ENCODE peak calls at places on chromosome 17, in four cellular contexts. J is K562, Z is HepG2, O is GM12878. I is an unnamed sample.

GRCh38 chr17:75571197-75571884 is 16.3 kb upstream of the MYO15B start:
- DNase-seq in Z (no peak), O (peak; percentile 47), J (no peak), I (no peak)

GRCh38 chr17:81405382-81406005 is 10.2 kb downstream of the BAHCC1 start:
- DNase-seq in O (no peak), J (no peak), Z (no peak), I (no peak)

GRCh38 chr17:40122466-40122943 is 734 bp downstream of the MSL1 start:
- DNase-seq in Z (no peak), O (no peak), J (peak; percentile 77), I (no peak)

GRCh38 chr17:46033392-46033791 is 34.3 kb downstream of the STH start:
- DNase-seq in Z (no peak), J (no peak), O (no peak), I (no peak)

GRCh38 chr17:79464310-79465010 is 146.4 kb downstream of the RBFOX3 start:
- DNase-seq in O (no peak), Z (no peak), J (no peak), I (no peak)

GRCh38 chr17:33560165-33560564 is 267.1 kb upstream of the ASIC2 start:
- DNase-seq in O (no peak), Z (no peak), J (no peak), I (no peak)

GRCh38 chr17:29840884-29841283 is 89.1 kb downstream of the SSH2 start:
- DNase-seq in J (no peak), O (no peak), Z (no peak), I (no peak)

GRCh38 chr17:1058423-1059130 is 61.6 kb downstream of the TIMM22 start:
- DNase-seq in J (peak; percentile 71), O (no peak), Z (peak; percentile 41), I (peak; percentile 77)

GRCh38 chr17:233473-233941 is 52.1 kb upstream of the DOC2B start:
- DNase-seq in O (no peak), Z (peak; percentile 53), J (no peak), I (no peak)

GRCh38 chr17:77209330-77209748 is 68.6 kb downstream of the SEC14L1 start:
- DNase-seq in J (no peak), O (no peak), Z (peak; percentile 69), I (no peak)

GRCh38 chr17:13594762-13595697 is 6.7 kb downstream of the HS3ST3A1 start:
- DNase-seq in Z (peak; percentile 68), J (peak; percentile 63), O (peak; percentile 2), I (peak; percentile 52)

GRCh38 chr17:42459983-42460300 is 1.3 kb downstream of the ATP6V0A1 start:
- DNase-seq in O (no peak), J (no peak), Z (no peak), I (peak; percentile 17)

GRCh38 chr17:78528541-78528940 is 48.7 kb downstream of the DNAH17 start:
- DNase-seq in O (no peak), J (peak; percentile 64), Z (no peak), I (no peak)

GRCh38 chr17:48104440-48104839 is 3.1 kb upstream of the SNX11 start:
- DNase-seq in O (no peak), J (no peak), Z (no peak), I (no peak)

GRCh38 chr17:81251091-81251942 is 12.2 kb downstream of the NDUFAF8 start:
- DNase-seq in J (no peak), O (no peak), Z (no peak), I (no peak)

GRCh38 chr17:61285483-61286320 is 113.9 kb upstream of the TBX2 start:
- DNase-seq in O (no peak), J (no peak), Z (no peak), I (no peak)

GRCh38 chr17:72404872-72405271 is 284.1 kb downstream of the SOX9 start:
- DNase-seq in O (no peak), J (no peak), Z (no peak), I (no peak)

GRCh38 chr17:76599699-76600460 is 14.2 kb upstream of the ST6GALNAC2 start:
- DNase-seq in O (no peak), Z (no peak), J (no peak), I (no peak)

GRCh38 chr17:76107507-76107906 is 3.9 kb upstream of the EXOC7 start:
- DNase-seq in Z (peak; percentile 58), J (no peak), O (no peak), I (no peak)

GRCh38 chr17:66629762-66630161 is 205.2 kb upstream of the CACNG5 start:
- DNase-seq in J (no peak), Z (no peak), O (no peak), I (no peak)

GRCh38 chr17:14297161-14297851 is 3.6 kb upstream of the HS3ST3B1 start:
- DNase-seq in J (no peak), Z (peak; percentile 48), O (no peak), I (peak; percentile 56)

GRCh38 chr17:40092581-40092980 is 7.8 kb downstream of the NR1D1 start:
- DNase-seq in J (no peak), O (no peak), Z (no peak), I (no peak)

GRCh38 chr17:30375661-30376060 is 3.1 kb upstream of the CPD start:
- DNase-seq in Z (no peak), O (no peak), J (no peak), I (no peak)

GRCh38 chr17:51734462-51734861 is 424.1 kb downstream of the CA10 start:
- DNase-seq in Z (no peak), J (no peak), O (no peak), I (peak; percentile 27)

GRCh38 chr17:31216053-31216751 is 80.8 kb downstream of the OMG start:
- DNase-seq in Z (peak; percentile 12), O (peak; percentile 17), J (no peak), I (peak; percentile 3)

GRCh38 chr17:28612936-28613872 is 781 bp downstream of the RSKR start:
- DNase-seq in J (peak; percentile 58), Z (peak; percentile 52), O (no peak), I (peak; percentile 41)

GRCh38 chr17:39750131-39751015 is 12.6 kb downstream of the GRB7 start:
- DNase-seq in O (no peak), J (no peak), Z (peak; percentile 84), I (no peak)

GRCh38 chr17:83137523-83137922 is 58.1 kb downstream of the METRNL start:
- DNase-seq in O (no peak), J (no peak), Z (no peak), I (no peak)

GRCh38 chr17:5557485-5557884 is 26.8 kb downstream of the NLRP1 start:
- DNase-seq in Z (no peak), O (no peak), J (no peak), I (peak; percentile 2)

GRCh38 chr17:46977348-46977747 is 1.7 kb downstream of the RPRML start:
- DNase-seq in Z (peak; percentile 54), J (peak; percentile 37), O (no peak), I (peak; percentile 71)

GRCh38 chr17:45070809-45071208 is 9.7 kb downstream of the NMT1 start:
- DNase-seq in Z (no peak), J (no peak), O (no peak), I (no peak)

GRCh38 chr17:18042969-18043368 is 3.8 kb downstream of the GID4 start:
- DNase-seq in O (no peak), Z (no peak), J (no peak), I (no peak)

GRCh38 chr17:81277421-81277820 is 17.7 kb downstream of the SLC38A10 start:
- DNase-seq in O (no peak), J (no peak), Z (no peak), I (no peak)

GRCh38 chr17:56499799-56500388 is 93.6 kb upstream of the NOG start:
- DNase-seq in O (no peak), J (peak; percentile 21), Z (peak; percentile 24), I (peak; percentile 31)

GRCh38 chr17:33945641-33946546 is 309.2 kb upstream of the CCL2 start:
- DNase-seq in Z (no peak), J (peak; percentile 23), O (no peak), I (no peak)

GRCh38 chr17:44830359-44831269 is 527 bp upstream of the GJC1 start:
- DNase-seq in Z (no peak), O (no peak), J (no peak), I (peak; percentile 45)

GRCh38 chr17:58313815-58314705 is 14.5 kb downstream of the TSPOAP1 start:
- DNase-seq in O (no peak), Z (no peak), J (no peak), I (no peak)

DNA sequence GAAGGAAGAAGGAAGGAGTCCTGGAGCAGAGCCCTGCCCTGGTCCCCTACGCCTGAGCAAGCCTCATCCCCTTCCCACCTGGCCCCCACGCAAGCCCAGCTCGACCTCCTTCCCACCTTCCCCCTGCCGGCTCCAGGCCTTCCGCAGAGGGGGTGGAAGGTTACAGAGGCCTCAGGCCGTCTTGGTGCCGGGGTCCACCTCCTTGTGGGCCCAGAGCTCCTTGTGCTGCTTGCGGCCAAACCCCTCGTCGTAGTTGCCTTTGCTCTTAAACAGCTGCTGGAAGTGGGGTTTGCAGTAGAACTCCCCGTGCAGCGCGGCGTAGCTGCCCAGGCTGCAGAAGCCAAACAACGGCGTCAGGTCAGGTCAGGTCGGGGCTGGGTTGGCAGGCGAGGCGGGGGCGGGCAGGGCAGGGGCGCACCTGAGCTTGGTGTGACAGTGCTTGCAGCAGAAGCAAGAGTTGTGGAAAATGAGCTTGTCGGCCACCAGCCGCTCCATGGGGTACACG is 1.5 kb downstream of the LIMD2 start:
- DNase-seq in Z (no peak), J (no peak), O (no peak), I (no peak)
- TF ChIP-seq BHLHE40 in Z (no peak), J (no peak), O (no peak), I (no peak)

GRCh38 chr17:7218774-7219173 is 862 bp downstream of the DLG4 start:
- DNase-seq in Z (no peak), J (no peak), O (no peak), I (no peak)

GRCh38 chr17:7219434-7219811 is 213 bp downstream of the DLG4 start:
- DNase-seq in Z (no peak), O (no peak), J (no peak), I (no peak)

GRCh38 chr17:7220593-7221280 is 999 bp downstream of the ACADVL start:
- DNase-seq in J (no peak), Z (peak; percentile 44), O (no peak), I (peak; percentile 48)

GRCh38 chr17:7221281-7222092 is 1.7 kb downstream of the ACADVL start:
- DNase-seq in O (no peak), Z (no peak), J (no peak), I (no peak)

DNA sequence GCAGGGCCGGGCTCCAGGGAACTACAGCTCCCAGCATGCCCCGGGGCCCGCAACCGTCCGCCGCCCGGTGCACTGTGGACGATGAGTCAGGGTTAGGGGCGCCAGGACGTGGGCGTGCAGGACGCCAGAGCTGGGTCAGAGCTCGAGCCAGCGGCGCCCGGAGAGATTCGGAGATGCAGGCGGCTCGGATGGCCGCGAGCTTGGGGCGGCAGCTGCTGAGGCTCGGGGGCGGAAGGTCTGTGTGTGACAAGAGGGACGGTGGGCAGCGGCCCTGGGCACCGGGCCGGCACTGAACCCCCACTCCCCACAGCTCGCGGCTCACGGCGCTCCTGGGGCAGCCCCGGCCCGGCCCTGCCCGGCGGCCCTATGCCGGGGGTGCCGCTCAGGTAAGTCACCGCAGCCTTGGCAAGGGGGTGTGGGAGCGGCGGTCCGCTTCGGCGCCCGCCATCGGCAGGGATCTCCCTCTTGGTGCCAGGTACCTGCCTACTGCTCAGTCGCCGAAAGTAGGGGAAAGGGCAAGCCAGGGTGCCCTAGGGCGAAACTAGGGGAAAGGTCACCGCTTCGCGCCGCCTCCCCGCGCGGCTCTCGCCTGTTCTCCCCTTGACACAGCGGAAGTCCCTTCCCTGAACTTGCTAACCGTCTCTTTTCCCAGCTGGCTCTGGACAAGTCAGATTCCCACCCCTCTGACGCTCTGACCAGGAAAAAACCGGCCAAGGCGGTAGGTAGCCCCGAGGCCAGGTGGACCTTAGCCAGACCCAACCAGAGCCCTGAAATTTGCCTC is at the start of the genes ACADVL and DLG4:
- DNase-seq in O (no peak), J (peak; percentile 75), Z (peak; percentile 75), I (peak; percentile 71)
- TF ChIP-seq SP1 in O (no peak), J (no peak), Z (no peak), I (no peak)

GRCh38 chr17:38725066-38725465 is 5.1 kb upstream of the CISD3 start:
- DNase-seq in O (no peak), Z (no peak), J (no peak), I (no peak)
- TF ChIP-seq BHLHE40 in O (no peak), Z (no peak), J (no peak), I (no peak)

GRCh38 chr17:38420518-38420917 is 7.7 kb upstream of the ARHGAP23 start:
- DNase-seq in Z (no peak), O (no peak), J (no peak), I (no peak)
- TF ChIP-seq SP1 in Z (no peak), O (no peak), J (no peak), I (no peak)